ENCODE peak calls at places on chromosome 5, in seven cellular contexts. C is adipocyte, P is brain microvascular endothelial cell, W is HCEC 1CT, K is heart right ventricle, G is type B pancreatic cell, M is ACHN. B is an unnamed sample.

GRCh38 chr5:72013741-72014703 is 93.3 kb upstream of the MAP1B start:
- DNase-seq in W (no peak), P (peak), M (no peak), C (peak), K (no peak), G (no peak), B (no peak)

GRCh38 chr5:146448783-146449519 is 1.8 kb downstream of the TCERG1 start:
- DNase-seq in W (no peak), C (peak), P (no peak), M (no peak), K (no peak), G (no peak), B (no peak)

GRCh38 chr5:34687269-34688011 is 31.3 kb downstream of the RAI14 start:
- DNase-seq in M (peak), W (peak), K (no peak), C (no peak), G (no peak), P (peak), B (peak)

GRCh38 chr5:37721447-37721871 is 118.4 kb downstream of the GDNF start:
- DNase-seq in W (peak), K (no peak), M (no peak), P (peak), G (no peak), C (peak), B (peak)

GRCh38 chr5:20245432-20245974 is 257.5 kb upstream of the CDH18 start:
- DNase-seq in W (no peak), P (no peak), K (no peak), M (no peak), C (no peak), G (no peak), B (no peak)

GRCh38 chr5:1768283-1769000 is 31.2 kb downstream of the MRPL36 start:
- DNase-seq in C (no peak), K (no peak), G (no peak), W (no peak), M (no peak), P (no peak), B (no peak)

GRCh38 chr5:180122875-180123274 is 51.3 kb upstream of the RNF130 start:
- DNase-seq in C (no peak), K (no peak), W (no peak), M (no peak), P (no peak), G (no peak), B (no peak)

GRCh38 chr5:135239461-135240282 is 159.4 kb downstream of the MACROH2A1 start:
- DNase-seq in G (peak), W (no peak), C (peak), P (no peak), M (no peak), K (no peak), B (no peak)

GRCh38 chr5:78373231-78373630 is 12.8 kb downstream of the SCAMP1 start:
- DNase-seq in P (no peak), K (no peak), C (no peak), G (no peak), W (peak), M (no peak), B (no peak)

GRCh38 chr5:82735160-82735789 is 341.9 kb downstream of the TMEM167A start:
- DNase-seq in G (no peak), M (peak), W (no peak), P (no peak), C (no peak), K (no peak), B (peak)

GRCh38 chr5:39892708-39893107 is 467.9 kb upstream of the DAB2 start:
- DNase-seq in K (no peak), C (peak), P (peak), W (peak), M (no peak), G (no peak), B (no peak)

GRCh38 chr5:10527281-10527950 is 36.5 kb upstream of the ANKRD33B start:
- DNase-seq in C (peak), M (no peak), P (peak), W (no peak), K (no peak), G (no peak), B (no peak)

GRCh38 chr5:138602371-138603000 is 27.3 kb upstream of the HSPA9 start:
- DNase-seq in G (no peak), K (no peak), C (no peak), M (no peak), P (no peak), W (no peak), B (no peak)

GRCh38 chr5:135135530-135136201 is 101.6 kb upstream of the PITX1 start:
- DNase-seq in G (no peak), W (peak), C (no peak), P (peak), K (no peak), M (no peak), B (peak)

GRCh38 chr5:152595327-152595890 is 190.3 kb upstream of the NMUR2 start:
- DNase-seq in C (no peak), M (no peak), K (no peak), W (no peak), P (no peak), G (no peak), B (no peak)

GRCh38 chr5:54315736-54316135 is 5.4 kb upstream of the ARL15 start:
- DNase-seq in C (no peak), K (no peak), P (no peak), G (no peak), M (no peak), W (no peak), B (no peak)

GRCh38 chr5:53820802-53821171 is 260.3 kb downstream of the NDUFS4 start:
- DNase-seq in P (no peak), M (no peak), C (no peak), K (no peak), G (no peak), W (no peak), B (no peak)